ENCODE peak calls at places on chromosomes 4 and X, in four cellular contexts. One of them, this sample, is unnamed.

GRCh38 chrX:154598656-154599055 is 13.7 kb downstream of the CTAG1A start:
- DNase-seq in GM12878: no peak
- DNase-seq in K562: no peak
- DNase-seq in GM12891: no peak
- DNase-seq in this sample: no peak

GRCh38 chrX:109826954-109827708 is 94.1 kb upstream of the ACSL4 start:
- DNase-seq in K562: no peak
- DNase-seq in GM12878: no peak
- DNase-seq in GM12891: no peak
- DNase-seq in this sample: no peak

GRCh38 chr4:24604558-24605214 is 20.3 kb upstream of the DHX15 start:
- DNase-seq in K562: no peak
- DNase-seq in GM12878: no peak
- DNase-seq in GM12891: no peak
- DNase-seq in this sample: no peak

GRCh38 chr4:113524096-113524495 is 237.4 kb downstream of the CAMK2D start:
- DNase-seq in GM12878: peak
- DNase-seq in GM12891: no peak
- DNase-seq in K562: no peak
- DNase-seq in this sample: no peak

GRCh38 chr4:78720151-78720726 is 55.9 kb upstream of the BMP2K start:
- DNase-seq in GM12878: no peak
- DNase-seq in K562: peak
- DNase-seq in GM12891: no peak
- DNase-seq in this sample: no peak

GRCh38 chr4:5561286-5561685 is 147.1 kb downstream of the EVC2 start:
- DNase-seq in K562: no peak
- DNase-seq in GM12891: no peak
- DNase-seq in GM12878: no peak
- DNase-seq in this sample: no peak

GRCh38 chrX:25112156-25112555 is 96.4 kb upstream of the ARX start:
- DNase-seq in K562: no peak
- DNase-seq in GM12878: no peak
- DNase-seq in GM12891: no peak
- DNase-seq in this sample: no peak

GRCh38 chr4:81351653-81352455 is 119.9 kb downstream of the RASGEF1B start:
- DNase-seq in K562: peak
- DNase-seq in GM12878: peak
- DNase-seq in GM12891: peak
- DNase-seq in this sample: peak

GRCh38 chr4:102598759-102599379 is 97.7 kb downstream of the NFKB1 start:
- DNase-seq in K562: no peak
- DNase-seq in GM12891: no peak
- DNase-seq in GM12878: no peak
- DNase-seq in this sample: no peak

DNA sequence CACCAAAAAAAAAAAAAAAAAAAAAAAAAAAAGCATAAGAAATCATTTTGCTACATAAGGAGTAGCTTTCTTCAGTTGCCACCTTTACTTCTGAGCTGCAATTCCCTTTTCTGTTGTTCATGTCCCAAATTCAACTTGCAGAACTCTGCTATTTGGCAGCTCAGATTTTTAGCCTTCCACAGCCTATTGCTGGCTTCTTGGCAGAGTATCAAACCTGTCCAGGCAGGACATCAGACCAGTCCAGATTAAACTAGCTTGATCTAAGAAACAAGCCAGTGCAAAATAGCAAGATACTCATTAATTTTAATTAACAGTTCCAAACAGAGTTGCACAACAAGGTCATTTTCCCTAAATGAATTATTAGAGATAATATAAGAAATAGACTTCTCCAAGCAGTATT is 123.6 kb upstream of the NR3C2 start:
- DNase-seq in GM12878: no peak
- DNase-seq in GM12891: no peak
- DNase-seq in K562: no peak
- DNase-seq in this sample: no peak
- TF ChIP-seq SPI1 in GM12878: no peak
- TF ChIP-seq SPI1 in GM12891: no peak
- TF ChIP-seq SPI1 in K562: no peak
- TF ChIP-seq SPI1 in this sample: no peak

DNA sequence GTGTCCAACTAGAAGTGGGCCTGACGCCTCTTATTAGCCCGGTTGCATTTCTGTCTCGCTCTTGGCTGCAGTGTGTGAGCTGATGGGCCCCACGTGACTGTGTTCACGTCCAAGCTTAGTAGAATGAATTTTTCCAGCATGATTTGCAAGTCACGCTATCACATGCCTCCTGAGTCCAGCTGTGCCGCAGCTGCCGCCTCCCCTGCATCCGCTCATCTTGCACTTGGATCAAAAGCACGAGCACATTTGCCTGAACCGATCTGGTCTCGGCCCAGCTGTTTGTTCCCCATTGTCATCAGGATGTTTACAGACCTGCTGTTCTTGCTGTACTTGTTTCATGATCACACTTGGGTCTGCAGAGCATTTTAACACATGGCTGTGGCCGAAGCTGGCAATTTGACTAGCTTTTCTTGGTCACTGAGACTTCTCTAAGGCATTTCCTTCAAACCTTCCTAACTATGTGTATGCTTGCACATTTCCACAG is 126.5 kb downstream of the KIT start:
- DNase-seq in K562: peak
- DNase-seq in GM12891: no peak
- DNase-seq in GM12878: no peak
- DNase-seq in this sample: no peak
- TF ChIP-seq SPI1 in K562: no peak
- TF ChIP-seq SPI1 in GM12891: no peak
- TF ChIP-seq SPI1 in GM12878: no peak
- TF ChIP-seq SPI1 in this sample: no peak

DNA sequence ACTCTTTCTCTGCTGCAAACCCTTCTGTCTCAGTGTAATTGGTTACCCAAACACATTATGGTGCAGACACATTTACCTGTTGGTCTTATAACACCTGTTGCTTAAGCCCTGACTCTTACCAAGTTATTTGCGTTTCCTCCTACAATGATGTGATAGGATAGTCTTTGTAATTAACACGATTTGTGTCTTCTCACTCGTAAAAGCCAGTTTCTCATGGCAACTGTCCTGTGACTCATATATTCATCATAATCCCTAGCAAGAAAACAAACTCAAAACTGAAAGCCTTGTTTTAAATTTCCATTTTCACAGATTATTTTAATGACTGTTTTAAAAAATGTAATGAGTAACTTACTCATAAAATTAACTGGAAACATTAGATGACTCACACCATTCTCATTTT is 495.2 kb downstream of the NLGN4X start:
- DNase-seq in K562: no peak
- DNase-seq in GM12891: no peak
- DNase-seq in GM12878: no peak
- DNase-seq in this sample: no peak
- TF ChIP-seq SPI1 in K562: no peak
- TF ChIP-seq SPI1 in GM12891: no peak
- TF ChIP-seq SPI1 in GM12878: no peak
- TF ChIP-seq SPI1 in this sample: no peak

GRCh38 chrX:40912576-40912975 is 172.7 kb upstream of the USP9X start:
- DNase-seq in GM12878: no peak
- DNase-seq in K562: no peak
- DNase-seq in GM12891: no peak
- DNase-seq in this sample: no peak
- TF ChIP-seq SPI1 in GM12878: no peak
- TF ChIP-seq SPI1 in K562: no peak
- TF ChIP-seq SPI1 in GM12891: no peak
- TF ChIP-seq SPI1 in this sample: no peak

GRCh38 chrX:88284844-88285243 is 462.2 kb upstream of the CPXCR1 start:
- DNase-seq in K562: no peak
- DNase-seq in GM12891: no peak
- DNase-seq in GM12878: no peak
- DNase-seq in this sample: no peak
- TF ChIP-seq SPI1 in K562: no peak
- TF ChIP-seq SPI1 in GM12891: no peak
- TF ChIP-seq SPI1 in GM12878: no peak
- TF ChIP-seq SPI1 in this sample: no peak

DNA sequence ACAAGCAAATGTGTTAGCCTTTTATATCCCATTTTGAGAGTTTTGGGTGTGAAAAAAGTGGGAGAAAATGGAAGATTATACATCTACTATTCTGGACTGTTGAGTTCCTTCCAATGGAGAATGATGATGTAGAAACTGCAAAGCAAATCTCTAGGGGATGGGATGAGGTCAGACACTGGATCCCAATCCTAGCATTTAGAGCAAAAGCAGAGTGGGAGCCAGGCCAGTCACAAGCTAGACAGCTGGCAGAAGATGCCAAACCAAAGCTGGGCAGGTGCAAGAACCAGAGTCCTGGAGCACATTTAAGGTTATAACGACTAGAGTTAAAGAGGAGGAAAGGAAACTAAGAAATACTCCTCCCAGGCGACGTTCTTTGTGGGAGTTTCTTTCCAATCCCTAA is 216.7 kb downstream of the FBXO8 start:
- DNase-seq in K562: no peak
- DNase-seq in GM12878: no peak
- DNase-seq in GM12891: no peak
- DNase-seq in this sample: no peak
- TF ChIP-seq SPI1 in K562: no peak
- TF ChIP-seq SPI1 in GM12878: no peak
- TF ChIP-seq SPI1 in GM12891: no peak
- TF ChIP-seq SPI1 in this sample: no peak

This sample was measured in HL-60.